ENCODE peak calls at places on chromosomes 16 and 17, in four cellular contexts. N is stimulated activated naive CD8-positive, alpha-beta T cell treated with anti-CD3 and anti-CD28 coated beads, Interleukin-15, amount 100 ng/mL, for 72 hours; X is activated CD8-positive, alpha-beta memory T cell treated with anti-CD3 and anti-CD28 coated beads for 1 hour; P is kidney. Y is an unnamed sample.

GRCh38 chr17:17511293-17511741 is 15.1 kb upstream of the RASD1 start:
- DNase-seq in N (no peak), X (no peak), P (peak), Y (peak)

GRCh38 chr16:58459344-58460218 is 40.4 kb upstream of the NDRG4 start:
- DNase-seq in N (peak), X (no peak), P (no peak), Y (no peak)

GRCh38 chr17:6353161-6353560 is 81.8 kb downstream of the AIPL1 start:
- DNase-seq in N (no peak), X (no peak), P (no peak), Y (no peak)

GRCh38 chr17:80443916-80444708 is 29.1 kb downstream of the ENDOV start:
- DNase-seq in N (no peak), X (no peak), P (no peak), Y (no peak)

GRCh38 chr16:7744546-7745294 is 412.1 kb downstream of the RBFOX1 start:
- DNase-seq in N (no peak), X (no peak), P (no peak), Y (no peak)

GRCh38 chr17:39016193-39017153 is 49.3 kb upstream of the FBXO47 start:
- DNase-seq in N (no peak), X (no peak), P (no peak), Y (no peak)

GRCh38 chr17:43907425-43907981 is at the start of gene MPP2:
- DNase-seq in N (peak), X (no peak), P (peak), Y (peak)

GRCh38 chr17:51013322-51013721 is 107.3 kb downstream of the SPAG9 start:
- DNase-seq in N (no peak), X (no peak), P (no peak), Y (no peak)

GRCh38 chr17:65472602-65473001 is 88.8 kb downstream of the AXIN2 start:
- DNase-seq in N (no peak), X (no peak), P (peak), Y (no peak)

GRCh38 chr17:8073627-8074485 is 13.7 kb downstream of the ALOX12B start:
- DNase-seq in N (peak), X (peak), P (peak), Y (peak)

GRCh38 chr17:31690118-31690517 is 168.9 kb downstream of the COPRS start:
- DNase-seq in N (no peak), X (no peak), P (no peak), Y (no peak)

GRCh38 chr16:54402873-54403272 is 116.3 kb upstream of the IRX3 start:
- DNase-seq in N (no peak), X (no peak), P (no peak), Y (no peak)

GRCh38 chr16:65672960-65673359 is 551.1 kb upstream of the CDH11 start:
- DNase-seq in N (no peak), X (no peak), P (no peak), Y (no peak)

GRCh38 chr17:69424287-69425041 is 10.0 kb downstream of the MAP2K6 start:
- DNase-seq in N (no peak), X (no peak), P (no peak), Y (no peak)

GRCh38 chr16:51508813-51509212 is 357.7 kb upstream of the SALL1 start:
- DNase-seq in N (no peak), X (no peak), P (no peak), Y (no peak)

GRCh38 chr17:44546711-44547606 is 10.3 kb upstream of the FZD2 start:
- DNase-seq in N (no peak), X (no peak), P (no peak), Y (no peak)